ENCODE peak calls at places on chromosomes 2 and 18, in six cellular contexts. M is IMR-90, C is ovary, F is hepatocyte, H is sigmoid colon, N is DND-41. T is an unnamed sample. For H3K36me3, the result is how much of the 10 kb centered on the place peaks cover.

GRCh38 chr2:235505210-235505741 is 11.4 kb downstream of the AGAP1 start:
- DNase-seq in H (no peak), N (no peak), M (no peak), F (peak), C (no peak), T (no peak)

GRCh38 chr2:73084971-73085370 is 13.5 kb upstream of the SFXN5 start:
- DNase-seq in M (no peak), H (no peak), N (no peak), C (no peak), F (no peak), T (no peak)

GRCh38 chr2:37892436-37893114 is 32.5 kb upstream of the RMDN2 start:
- DNase-seq in F (no peak), C (no peak), M (no peak), H (no peak), N (no peak), T (peak)

GRCh38 chr18:24488824-24489493 is 28.5 kb downstream of the HRH4 start:
- DNase-seq in C (no peak), H (no peak), N (no peak), M (peak), F (peak), T (no peak)

GRCh38 chr18:32889620-32890593 is 117.1 kb upstream of the KLHL14 start:
- DNase-seq in C (no peak), M (no peak), F (no peak), N (no peak), H (no peak), T (no peak)

GRCh38 chr18:72152935-72153334 is 391.2 kb downstream of the CBLN2 start:
- DNase-seq in C (no peak), N (no peak), F (no peak), M (no peak), H (no peak), T (no peak)

GRCh38 chr2:229920011-229920781 is 1.6 kb downstream of the TRIP12 start:
- DNase-seq in M (no peak), H (no peak), C (no peak), F (peak), N (peak), T (peak)

GRCh38 chr2:159551811-159552210 is 64.5 kb downstream of the BAZ2B start:
- DNase-seq in C (no peak), H (no peak), M (peak), F (no peak), N (no peak), T (no peak)

GRCh38 chr2:69642709-69643601 is 584 bp downstream of the AAK1 start:
- DNase-seq in N (peak), F (peak), M (peak), C (peak), H (peak), T (peak)

GRCh38 chr2:151973013-151973900 is 125.6 kb downstream of the CACNB4 start:
- DNase-seq in H (no peak), M (no peak), N (no peak), F (no peak), C (no peak), T (no peak)

GRCh38 chr18:77254711-77255110 is 5.1 kb downstream of the GALR1 start:
- DNase-seq in H (no peak), N (no peak), F (no peak), C (no peak), M (no peak), T (no peak)

GRCh38 chr2:76953733-76954347 is 568.3 kb downstream of the LRRTM4 start:
- DNase-seq in H (no peak), M (peak), C (no peak), N (peak), F (peak), T (no peak)

GRCh38 chr18:24271381-24272331 is 126.0 kb downstream of the OSBPL1A start:
- DNase-seq in H (peak), F (peak), C (peak), M (peak), N (no peak), T (peak)

GRCh38 chr18:11154369-11154982 is 5.1 kb upstream of the PIEZO2 start:
- DNase-seq in M (peak), C (no peak), F (peak), N (no peak), H (no peak), T (peak)

GRCh38 chr2:163465440-163465839 is 270.4 kb downstream of the FIGN start:
- DNase-seq in F (peak), C (no peak), N (no peak), M (peak), H (no peak), T (no peak)

GRCh38 chr2:136072616-136073015 is 45.3 kb downstream of the CXCR4 start:
- DNase-seq in N (no peak), F (no peak), H (no peak), M (no peak), C (no peak), T (no peak)

GRCh38 chr2:167689444-167689843 is 558.0 kb downstream of the STK39 start:
- DNase-seq in H (no peak), M (no peak), N (no peak), F (no peak), C (no peak), T (no peak)

GRCh38 chr2:183604065-183604464 is 479.8 kb downstream of the NUP35 start:
- DNase-seq in F (no peak), M (no peak), C (no peak), H (no peak), N (no peak), T (no peak)

GRCh38 chr2:84788498-84788897 is 92.4 kb downstream of the TRABD2A start:
- DNase-seq in C (no peak), H (no peak), M (no peak), N (no peak), F (no peak), T (no peak)

GRCh38 chr2:225091336-225091735 is 49.1 kb upstream of the DOCK10 start:
- DNase-seq in C (no peak), N (no peak), H (no peak), M (peak), F (no peak), T (no peak)

GRCh38 chr18:21955757-21956652 is 213.4 kb upstream of the GATA6 start:
- DNase-seq in N (peak), H (peak), C (peak), F (peak), M (peak), T (no peak)

GRCh38 chr18:56162316-56162715 is 476.1 kb downstream of the TXNL1 start:
- DNase-seq in C (no peak), H (no peak), N (no peak), F (no peak), M (peak), T (no peak)

GRCh38 chr2:239599299-239599698 is 198.5 kb upstream of the HDAC4 start:
- DNase-seq in M (no peak), H (peak), C (no peak), F (no peak), N (no peak), T (no peak)

GRCh38 chr2:121858847-121859246 is 103.4 kb downstream of the TSN start:
- DNase-seq in H (no peak), C (no peak), M (no peak), F (no peak), N (no peak), T (no peak)

GRCh38 chr2:85436836-85437487 is 18.4 kb downstream of the SH2D6 start:
- DNase-seq in C (no peak), F (no peak), N (no peak), H (no peak), M (no peak), T (no peak)

GRCh38 chr2:60553496-60553991 is at the start of gene BCL11A:
- DNase-seq in C (no peak), M (peak), H (peak), N (peak), F (peak), T (peak)

GRCh38 chr2:71667256-71668182 is 214.2 kb downstream of the DYSF start:
- DNase-seq in N (no peak), C (no peak), H (peak), F (no peak), M (no peak), T (no peak)

GRCh38 chr2:205646680-205647079 is 35.6 kb upstream of the NRP2 start:
- DNase-seq in M (no peak), H (no peak), C (no peak), F (no peak), N (no peak), T (peak)

GRCh38 chr2:11514081-11514730 is 19.6 kb upstream of the GREB1 start:
- DNase-seq in M (no peak), F (no peak), H (no peak), C (no peak), N (no peak), T (no peak)

GRCh38 chr18:79506191-79507075 is 110.7 kb downstream of the NFATC1 start:
- DNase-seq in M (no peak), C (peak), H (peak), F (no peak), N (no peak), T (no peak)

GRCh38 chr18:79507546-79508480 is 112.1 kb downstream of the NFATC1 start:
- DNase-seq in M (peak), F (peak), C (peak), H (peak), N (no peak), T (no peak)

GRCh38 chr18:79508565-79509535 is 113.1 kb downstream of the NFATC1 start:
- DNase-seq in F (no peak), H (peak), C (peak), N (no peak), M (no peak), T (peak)

GRCh38 chr18:79509536-79509930 is 113.8 kb downstream of the NFATC1 start:
- DNase-seq in M (no peak), F (no peak), C (peak), H (peak), N (no peak), T (no peak)

DNA sequence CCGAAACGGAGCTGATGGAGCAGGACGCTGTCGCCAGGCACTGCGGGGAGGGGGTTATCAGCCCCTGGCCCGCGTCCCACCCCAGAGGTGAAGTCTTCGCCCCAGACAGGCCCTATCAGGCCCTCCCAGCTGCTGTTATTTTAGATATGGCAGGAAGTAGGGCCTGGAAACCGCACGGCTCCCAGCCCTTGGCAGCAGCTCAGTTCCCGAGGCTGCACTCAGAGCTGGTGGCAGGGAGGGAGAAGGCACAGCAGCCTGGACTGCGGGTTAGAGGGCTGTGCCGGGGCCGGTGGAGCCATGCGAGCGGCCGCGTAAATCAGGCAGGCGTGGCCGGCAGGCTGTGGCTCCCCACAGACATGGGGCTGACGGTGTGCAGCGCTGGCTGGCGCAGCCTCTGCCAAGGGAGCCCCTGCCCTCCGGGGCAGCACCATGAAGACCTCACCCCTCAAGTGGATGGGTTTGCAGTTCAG is 111.4 kb downstream of the NFATC1 start:
- DNase-seq in F (no peak), M (no peak), H (peak), N (peak), C (peak), T (no peak)
- H3K4me3 ChIP-seq in F (no peak), M (no peak), H (peak), N (no peak), C (peak), T (no peak)

DNA sequence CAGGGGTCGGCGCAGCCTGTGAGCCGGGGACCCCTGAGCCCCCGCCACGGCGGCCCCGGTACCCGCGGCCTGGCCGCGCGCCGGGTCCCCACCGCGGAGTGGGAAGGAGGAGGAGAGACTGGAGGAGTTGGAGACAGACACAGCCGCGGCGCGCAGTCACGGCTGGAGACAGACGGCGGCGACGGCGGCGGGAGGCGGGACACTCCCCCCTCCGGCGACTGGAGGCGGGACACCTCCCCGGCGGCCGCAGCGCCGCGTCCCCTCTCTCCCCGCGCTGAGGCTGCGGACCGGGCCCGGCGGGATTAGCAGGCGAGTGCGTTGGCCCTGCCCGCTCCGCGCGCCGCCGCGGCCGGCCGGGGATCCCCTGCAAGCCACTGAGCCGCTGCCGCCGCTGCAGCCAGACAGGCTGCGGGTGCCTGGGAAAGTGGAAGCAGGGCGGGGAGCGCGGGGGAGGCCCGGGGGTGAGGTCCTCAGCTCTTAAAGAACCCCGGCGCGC is 1.0 kb upstream of the LDLRAD4 start:
- DNase-seq in M (peak), F (peak), N (peak), C (peak), H (peak), T (peak)
- TF ChIP-seq CTCF in M (no peak), F (no peak), N (no peak), C (no peak), H (no peak), T (no peak)

DNA sequence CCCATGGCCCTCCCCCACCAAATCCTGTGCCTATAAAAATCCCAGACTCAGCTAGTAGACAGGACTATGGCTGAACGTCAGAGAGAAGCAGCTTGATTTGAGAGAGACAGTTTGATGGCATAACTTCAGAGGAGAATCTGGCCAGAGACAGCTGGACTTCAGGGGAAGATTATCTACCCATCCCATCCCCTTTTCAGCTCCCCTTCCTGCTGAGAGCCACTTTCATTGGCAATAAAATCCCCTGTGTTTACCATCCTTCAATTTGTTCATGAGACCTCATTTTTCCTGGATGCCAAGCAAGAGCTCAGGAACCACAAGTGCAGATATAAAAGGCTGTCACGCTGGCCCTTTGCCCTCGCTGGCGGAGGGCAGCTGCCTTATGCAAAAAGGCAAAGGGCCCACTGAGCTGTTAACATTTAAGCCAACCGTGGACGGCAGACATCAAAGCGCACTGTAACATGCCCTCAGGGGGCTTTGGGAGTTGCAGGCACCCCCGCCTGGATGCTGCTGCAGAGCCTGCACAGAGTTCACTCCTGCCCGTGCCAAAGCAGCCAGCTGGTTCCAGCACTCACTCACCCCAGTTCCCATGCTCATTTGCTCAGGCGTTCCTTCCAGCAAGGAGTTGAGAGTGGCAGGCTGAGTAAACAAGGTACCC is 164.3 kb upstream of the PGAP1 start:
- DNase-seq in F (no peak), H (no peak), M (no peak), N (no peak), C (no peak), T (no peak)
- H3K36me3 ChIP-seq in F (under half), H (under half), M (under half), N (under half), C (under half), T (under half)

GRCh38 chr2:161391737-161392506 is 24.2 kb upstream of the TBR1 start:
- DNase-seq in C (no peak), F (no peak), N (no peak), M (no peak), H (no peak), T (peak)
- H3K4me3 ChIP-seq in C (no peak), F (no peak), N (no peak), M (no peak), H (no peak), T (no peak)

GRCh38 chr2:128390991-128391630 is 72.4 kb upstream of the HS6ST1 start:
- DNase-seq in F (no peak), C (no peak), M (no peak), H (peak), N (no peak), T (no peak)

GRCh38 chr2:128390256-128390990 is 71.8 kb upstream of the HS6ST1 start:
- DNase-seq in H (peak), N (no peak), C (no peak), M (no peak), F (no peak), T (no peak)

GRCh38 chr2:128392207-128392606 is 73.5 kb upstream of the HS6ST1 start:
- DNase-seq in N (no peak), H (no peak), C (no peak), M (no peak), F (no peak), T (no peak)

GRCh38 chr2:128389521-128389920 is 70.9 kb upstream of the HS6ST1 start:
- DNase-seq in C (peak), H (peak), F (no peak), M (no peak), N (no peak), T (no peak)

GRCh38 chr2:128391679-128392078 is 73.0 kb upstream of the HS6ST1 start:
- DNase-seq in N (no peak), M (no peak), C (no peak), H (no peak), F (no peak), T (no peak)
- TF ChIP-seq CTCF in N (no peak), M (no peak), C (no peak), H (no peak), F (no peak), T (no peak)

DNA sequence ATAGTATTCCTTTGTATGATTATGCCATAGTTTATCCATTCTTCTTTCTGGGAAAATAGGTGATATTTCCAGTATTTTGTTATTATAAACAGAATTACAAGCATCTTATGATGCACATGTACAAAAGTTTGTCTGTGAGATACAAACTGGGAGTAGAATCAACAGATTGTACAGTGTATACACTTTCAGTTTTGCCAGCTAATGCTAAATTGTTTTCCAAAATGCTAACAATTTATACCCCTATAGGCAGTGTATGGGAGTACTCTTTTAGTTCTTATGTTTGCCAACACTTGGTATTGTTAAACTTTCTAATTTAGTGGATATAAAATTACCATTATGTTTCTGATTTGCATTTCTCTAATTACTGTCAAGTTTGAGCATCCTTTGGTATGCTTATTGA is 31.0 kb upstream of the TNFRSF11A start:
- DNase-seq in M (no peak), N (no peak), F (no peak), C (no peak), H (no peak), T (no peak)
- H3K36me3 ChIP-seq in M (under half), N (under half), F (under half), C (under half), H (under half), T (under half)

DNA sequence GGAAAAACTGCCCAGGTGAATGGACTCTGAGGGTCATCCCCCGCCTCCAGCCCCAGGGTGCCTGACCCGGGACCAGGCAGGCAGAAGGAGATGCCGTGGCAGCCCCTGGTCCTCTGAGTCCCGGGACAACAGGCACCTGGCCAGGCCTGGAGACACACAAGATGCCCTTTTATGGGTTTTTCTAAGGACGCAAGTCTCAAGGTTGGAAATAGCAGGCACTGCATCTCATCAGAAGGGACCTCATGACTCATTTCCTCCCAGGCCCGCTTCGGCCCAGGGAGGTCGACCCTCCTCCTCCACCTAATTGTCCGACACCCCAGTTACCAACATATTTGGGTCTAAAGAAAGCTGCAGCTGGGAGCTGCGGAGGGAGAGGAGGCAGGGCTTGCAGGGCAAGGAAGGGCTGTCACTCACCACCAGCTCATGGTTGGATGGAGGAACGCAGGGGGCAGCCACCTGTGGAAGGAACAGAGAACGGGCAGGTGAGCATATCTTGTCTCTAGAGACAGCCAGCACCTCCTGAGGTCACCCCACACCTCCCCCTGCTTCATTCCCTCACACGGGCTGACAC is 82.9 kb downstream of the TNS1 start:
- DNase-seq in N (no peak), C (peak), F (no peak), H (peak), M (peak), T (no peak)
- H3K4me3 ChIP-seq in N (no peak), C (no peak), F (no peak), H (peak), M (no peak), T (no peak)

DNA sequence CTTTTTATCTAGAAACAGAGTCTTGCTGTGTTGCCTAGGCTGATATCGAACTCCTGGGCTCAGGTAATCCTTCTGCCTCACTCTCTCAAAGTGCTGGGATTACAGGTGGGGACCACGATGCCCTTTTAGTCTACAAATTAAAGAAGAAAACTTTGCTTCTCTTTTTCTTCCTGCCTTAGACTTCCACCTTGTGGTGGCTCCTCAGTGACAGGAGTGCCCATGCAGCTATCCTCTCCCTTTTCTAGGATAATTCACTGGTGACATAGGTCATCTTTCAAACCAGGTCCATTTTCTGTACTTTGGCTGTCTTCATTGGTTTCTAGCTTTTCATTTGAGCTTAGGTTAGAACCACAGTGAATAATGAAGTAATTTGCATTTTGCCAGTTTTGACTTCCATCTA is 13.6 kb downstream of the DCAF17 start:
- DNase-seq in F (no peak), C (no peak), M (no peak), N (no peak), H (no peak), T (no peak)
- TF ChIP-seq CTCF in F (no peak), C (no peak), M (peak), N (peak), H (no peak), T (no peak)

DNA sequence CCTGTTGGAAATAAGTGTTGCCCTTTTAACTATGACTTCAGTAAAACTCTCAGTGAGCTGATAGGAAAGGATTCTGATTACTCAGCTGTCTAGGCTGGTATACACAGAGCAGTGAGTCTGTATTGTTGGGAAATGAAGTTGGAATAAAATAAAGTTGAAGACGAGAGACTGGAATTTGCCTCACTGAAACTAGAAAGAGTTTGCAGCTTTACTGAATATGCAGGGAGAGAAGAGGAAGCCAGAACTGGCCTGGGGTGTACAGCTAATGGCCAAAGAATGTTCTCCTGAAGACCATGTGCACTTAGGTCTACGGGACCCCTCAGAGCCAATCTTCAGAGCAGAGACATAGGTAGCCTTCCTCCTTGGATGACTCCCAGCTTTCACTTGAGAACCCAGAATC is 26.5 kb downstream of the EIF4E2 start:
- DNase-seq in C (no peak), H (no peak), M (peak), N (no peak), F (no peak), T (no peak)
- H3K36me3 ChIP-seq in C (under half), H (under half), M (under half), N (under half), F (under half), T (under half)